ENCODE peak calls at places on chromosome 4, in five cellular contexts. D is stimulated activated CD8-positive, alpha-beta memory T cell treated with anti-CD3 and anti-CD28 coated beads, Interleukin-15, amount 100 ng/mL, for 24 hours; V is uterus; U is NCI-H2081; X is tibial artery. A is an unnamed sample.

GRCh38 chr4:86400216-86400615 is 40.4 kb upstream of the MAPK10 start:
- DNase-seq in D (no peak), V (no peak), U (no peak), X (no peak), A (no peak)

GRCh38 chr4:6926681-6927478 is 17.3 kb downstream of the TBC1D14 start:
- DNase-seq in D (no peak), V (no peak), U (no peak), X (no peak), A (peak)

GRCh38 chr4:140654516-140654855 is 85.7 kb upstream of the UCP1 start:
- DNase-seq in D (no peak), V (no peak), U (no peak), X (no peak), A (no peak)

GRCh38 chr4:147707892-147708672 is 23.8 kb upstream of the ARHGAP10 start:
- DNase-seq in D (no peak), V (no peak), U (peak), X (no peak), A (peak)

GRCh38 chr4:3016839-3017410 is 53.6 kb downstream of the GRK4 start:
- DNase-seq in D (no peak), V (no peak), U (no peak), X (no peak), A (no peak)

GRCh38 chr4:42150653-42151567 is 1.5 kb downstream of the BEND4 start:
- DNase-seq in D (no peak), V (no peak), U (peak), X (no peak), A (peak)

GRCh38 chr4:184274288-184274951 is 56.7 kb upstream of the ENPP6 start:
- DNase-seq in D (no peak), V (no peak), U (no peak), X (no peak), A (no peak)

GRCh38 chr4:61493470-61493869 is 293.3 kb downstream of the ADGRL3 start:
- DNase-seq in D (no peak), V (no peak), U (peak), X (no peak), A (no peak)

GRCh38 chr4:90159193-90159592 is 32.0 kb downstream of the CCSER1 start:
- DNase-seq in D (no peak), V (no peak), U (no peak), X (no peak), A (no peak)

GRCh38 chr4:87363552-87363951 is 27.4 kb downstream of the HSD17B11 start:
- DNase-seq in D (no peak), V (no peak), U (no peak), X (no peak), A (no peak)

GRCh38 chr4:86688026-86688425 is 93.9 kb downstream of the PTPN13 start:
- DNase-seq in D (no peak), V (no peak), U (no peak), X (no peak), A (no peak)

GRCh38 chr4:26032572-26033320 is 118.7 kb downstream of the SMIM20 start:
- DNase-seq in D (no peak), V (peak), U (peak), X (no peak), A (no peak)

GRCh38 chr4:33715996-33716395 is 2528.3 kb downstream of the ARAP2 start:
- DNase-seq in D (no peak), V (no peak), U (no peak), X (no peak), A (peak)

GRCh38 chr4:184792334-184792733 is 33.4 kb downstream of the ACSL1 start:
- DNase-seq in D (no peak), V (no peak), U (no peak), X (no peak), A (no peak)

GRCh38 chr4:37464373-37464772 is 219.8 kb downstream of the NWD2 start:
- DNase-seq in D (no peak), V (no peak), U (no peak), X (no peak), A (no peak)

GRCh38 chr4:100288811-100289529 is 98.7 kb upstream of the DDIT4L start:
- DNase-seq in D (no peak), V (no peak), U (no peak), X (no peak), A (no peak)

GRCh38 chr4:101696276-101697010 is 94.1 kb upstream of the BANK1 start:
- DNase-seq in D (no peak), V (no peak), U (no peak), X (no peak), A (no peak)

GRCh38 chr4:90246841-90247240 is 119.6 kb downstream of the CCSER1 start:
- DNase-seq in D (no peak), V (no peak), U (no peak), X (no peak), A (no peak)

GRCh38 chr4:47017081-47017480 is 14.3 kb upstream of the GABRB1 start:
- DNase-seq in D (no peak), V (no peak), U (no peak), X (no peak), A (no peak)

GRCh38 chr4:128468485-128468989 is 180.9 kb upstream of the PGRMC2 start:
- DNase-seq in D (no peak), V (peak), U (no peak), X (peak), A (no peak)

GRCh38 chr4:47531241-47531953 is 46.3 kb downstream of the ATP10D start:
- DNase-seq in D (no peak), V (no peak), U (no peak), X (no peak), A (peak)

GRCh38 chr4:68748181-68748981 is 67.4 kb upstream of the UGT2B10 start:
- DNase-seq in D (no peak), V (no peak), U (no peak), X (no peak), A (no peak)

GRCh38 chr4:165715211-165715610 is 157.8 kb upstream of the TLL1 start:
- DNase-seq in D (no peak), V (no peak), U (no peak), X (no peak), A (no peak)

GRCh38 chr4:112550728-112551127 is 34.7 kb upstream of the NEUROG2 start:
- DNase-seq in D (no peak), V (no peak), U (no peak), X (no peak), A (no peak)

GRCh38 chr4:15420642-15421041 is 7.2 kb upstream of the C1QTNF7 start:
- DNase-seq in D (no peak), V (no peak), U (no peak), X (no peak), A (no peak)

GRCh38 chr4:11471613-11472012 is 42.9 kb upstream of the HS3ST1 start:
- DNase-seq in D (no peak), V (no peak), U (no peak), X (no peak), A (peak)

GRCh38 chr4:7167706-7168105 is 24.6 kb upstream of the SORCS2 start:
- DNase-seq in D (no peak), V (peak), U (no peak), X (no peak), A (no peak)

GRCh38 chr4:56142088-56142487 is 193.3 kb downstream of the CEP135 start:
- DNase-seq in D (no peak), V (no peak), U (no peak), X (no peak), A (no peak)

GRCh38 chr4:91113130-91113706 is 986.0 kb downstream of the CCSER1 start:
- DNase-seq in D (no peak), V (no peak), U (peak), X (no peak), A (no peak)

GRCh38 chr4:109511414-109511813 is 48.6 kb upstream of the MCUB start:
- DNase-seq in D (no peak), V (no peak), U (no peak), X (no peak), A (no peak)

GRCh38 chr4:32216502-32216901 is 1496.3 kb downstream of the PCDH7 start:
- DNase-seq in D (no peak), V (no peak), U (no peak), X (no peak), A (no peak)

GRCh38 chr4:8773124-8773931 is 98.3 kb downstream of the HMX1 start:
- DNase-seq in D (no peak), V (no peak), U (no peak), X (peak), A (no peak)

GRCh38 chr4:138864961-138865720 is 150.4 kb upstream of the NOCT start:
- DNase-seq in D (no peak), V (no peak), U (peak), X (no peak), A (no peak)

GRCh38 chr4:54543088-54543795 is 114.5 kb upstream of the KIT start:
- DNase-seq in D (no peak), V (no peak), U (no peak), X (no peak), A (no peak)

A was measured in MV-4-11.